ENCODE peak calls at places on chromosomes 5 and 9, in four cellular contexts. Y is K562, U is GM12878, X is HepG2. H is an unnamed sample.

GRCh38 chr9:120929392-120929791 is 2.8 kb upstream of the TRAF1 start:
- DNase-seq in Y (no peak), U (no peak), X (no peak), H (no peak)

GRCh38 chr9:34171753-34172535 is 6.9 kb upstream of the UBAP1 start:
- DNase-seq in Y (no peak), U (no peak), X (no peak), H (peak; percentile 43)

GRCh38 chr9:21174671-21175070 is 8.2 kb upstream of the IFNA21 start:
- DNase-seq in Y (no peak), U (no peak), X (no peak), H (no peak)

GRCh38 chr5:128201065-128201926 is 117.7 kb downstream of the SLC12A2 start:
- DNase-seq in Y (peak; percentile 74), U (no peak), X (peak; percentile 23), H (peak; percentile 91)

GRCh38 chr9:82031538-82032280 is 43.1 kb downstream of the SPATA31D1 start:
- DNase-seq in Y (no peak), U (no peak), X (peak; percentile 2), H (no peak)

GRCh38 chr9:84294551-84294950 is 46.0 kb downstream of the SLC28A3 start:
- DNase-seq in Y (peak; percentile 7), U (no peak), X (no peak), H (peak; percentile 54)

GRCh38 chr9:86413966-86414880 is 60.0 kb upstream of the TUT7 start:
- DNase-seq in Y (peak; percentile 15), U (no peak), X (peak; percentile 25), H (peak; percentile 52)

GRCh38 chr5:619444-619843 is 7.3 kb downstream of the CEP72 start:
- DNase-seq in Y (no peak), U (no peak), X (no peak), H (no peak)

GRCh38 chr5:132204736-132205135 is 22.9 kb downstream of the P4HA2 start:
- DNase-seq in Y (no peak), U (no peak), X (no peak), H (no peak)

GRCh38 chr5:53302524-53302923 is 177.9 kb upstream of the FST start:
- DNase-seq in Y (no peak), U (no peak), X (no peak), H (no peak)

GRCh38 chr5:6729400-6730310 is 16.4 kb downstream of the TENT4A start:
- DNase-seq in Y (no peak), U (no peak), X (no peak), H (no peak)

GRCh38 chr5:56496581-56497063 is 263.5 kb upstream of the ANKRD55 start:
- DNase-seq in Y (no peak), U (no peak), X (no peak), H (no peak)

GRCh38 chr9:76591256-76591950 is 132.4 kb downstream of the GCNT1 start:
- DNase-seq in Y (no peak), U (no peak), X (no peak), H (no peak)

GRCh38 chr9:68751556-68751955 is 46.5 kb downstream of the PIP5K1B start:
- DNase-seq in Y (no peak), U (no peak), X (no peak), H (no peak)

GRCh38 chr9:137191245-137191644 is 2.8 kb downstream of the SSNA1 start:
- DNase-seq in Y (no peak), U (no peak), X (no peak), H (no peak)

GRCh38 chr9:76077537-76077936 is 187.1 kb downstream of the PCSK5 start:
- DNase-seq in Y (no peak), U (no peak), X (no peak), H (no peak)

GRCh38 chr9:130128782-130129424 is 43.3 kb upstream of the NCS1 start:
- DNase-seq in Y (no peak), U (peak; percentile 79), X (no peak), H (no peak)

GRCh38 chr9:93962041-93962440 is 6.9 kb upstream of the BARX1 start:
- DNase-seq in Y (no peak), U (no peak), X (no peak), H (no peak)

GRCh38 chr9:23587433-23587832 is 238.6 kb downstream of the ELAVL2 start:
- DNase-seq in Y (no peak), U (no peak), X (no peak), H (no peak)

GRCh38 chr9:130946778-130947617 is 8.0 kb upstream of the FIBCD1 start:
- DNase-seq in Y (peak; percentile 61), U (no peak), X (no peak), H (no peak)

GRCh38 chr5:50947892-50948683 is 281.7 kb downstream of the PARP8 start:
- DNase-seq in Y (no peak), U (no peak), X (no peak), H (no peak)

GRCh38 chr5:55988979-55989612 is 5.7 kb downstream of the IL6ST start:
- DNase-seq in Y (no peak), U (no peak), X (peak; percentile 42), H (no peak)

GRCh38 chr5:39780341-39780740 is 355.6 kb upstream of the DAB2 start:
- DNase-seq in Y (no peak), U (no peak), X (no peak), H (peak; percentile 49)

GRCh38 chr9:127455299-127455992 is 4.1 kb downstream of the LRSAM1 start:
- DNase-seq in Y (peak; percentile 43), U (no peak), X (no peak), H (no peak)

GRCh38 chr9:114271556-114272510 is 51.1 kb upstream of the ORM1 start:
- DNase-seq in Y (no peak), U (no peak), X (peak; percentile 28), H (peak; percentile 83)

GRCh38 chr5:65535529-65535987 is 27.4 kb downstream of the CENPK start:
- DNase-seq in Y (no peak), U (no peak), X (no peak), H (no peak)

GRCh38 chr5:11873587-11873986 is 30.7 kb downstream of the CTNND2 start:
- DNase-seq in Y (no peak), U (no peak), X (no peak), H (no peak)

GRCh38 chr9:31824860-31825259 is 559.6 kb upstream of the ACO1 start:
- DNase-seq in Y (no peak), U (no peak), X (peak; percentile 82), H (no peak)

GRCh38 chr5:119435436-119436132 is 16.7 kb upstream of the HSD17B4 start:
- DNase-seq in Y (peak; percentile 36), U (peak; percentile 44), X (peak; percentile 55), H (peak; percentile 86)

GRCh38 chr5:33601881-33602280 is 161.1 kb downstream of the TARS1 start:
- DNase-seq in Y (no peak), U (no peak), X (no peak), H (peak; percentile 49)

GRCh38 chr9:15541862-15542261 is 11.0 kb upstream of the CCDC171 start:
- DNase-seq in Y (no peak), U (no peak), X (no peak), H (no peak)

GRCh38 chr9:134935056-134936020 is 17.6 kb upstream of the FCN1 start:
- DNase-seq in Y (no peak), U (no peak), X (no peak), H (no peak)

GRCh38 chr5:31819926-31820516 is 181.1 kb downstream of the PDZD2 start:
- DNase-seq in Y (no peak), U (no peak), X (no peak), H (peak; percentile 47)

GRCh38 chr5:38827525-38827924 is 18.3 kb upstream of the OSMR start:
- DNase-seq in Y (no peak), U (no peak), X (no peak), H (no peak)

GRCh38 chr9:131464354-131465000 is 38.2 kb upstream of the POMT1 start:
- DNase-seq in Y (no peak), U (no peak), X (no peak), H (no peak)

GRCh38 chr9:93143830-93144530 is 9.9 kb upstream of the NINJ1 start:
- DNase-seq in Y (no peak), U (no peak), X (no peak), H (no peak)

DNA sequence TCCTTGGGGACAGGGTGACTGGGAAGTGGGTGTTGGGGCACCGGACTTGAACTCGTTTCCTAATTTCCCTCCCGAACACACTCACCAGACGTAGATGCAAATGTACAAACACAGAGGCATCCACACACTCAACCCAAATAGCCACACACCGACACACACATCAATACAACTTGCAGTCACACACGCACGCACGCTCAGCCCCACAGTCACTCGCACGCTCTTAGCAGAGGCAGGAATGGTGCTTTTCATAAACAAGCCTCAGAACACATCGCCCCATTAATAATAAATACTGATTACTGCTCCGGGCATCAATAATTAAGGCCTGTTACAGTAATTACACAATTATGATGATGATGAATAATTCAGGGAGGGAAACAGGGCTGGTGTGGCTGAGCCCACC is 5.7 kb downstream of the BARHL1 start:
- DNase-seq in Y (no peak), U (no peak), X (no peak), H (no peak)
- TF ChIP-seq EZH2 in Y (no peak), U (no peak), X (no peak), H (peak; percentile 87)

GRCh38 chr9:105243015-105243686 is 1.3 kb upstream of the SLC44A1 start:
- DNase-seq in Y (no peak), U (no peak), X (no peak), H (peak; percentile 48)

GRCh38 chr9:105242062-105242461 is 2.4 kb upstream of the SLC44A1 start:
- DNase-seq in Y (no peak), U (no peak), X (no peak), H (no peak)

GRCh38 chr9:105243935-105244273 is 547 bp upstream of the SLC44A1 start:
- DNase-seq in Y (no peak), U (no peak), X (no peak), H (no peak)

GRCh38 chr9:105241356-105242043 is 3.0 kb upstream of the SLC44A1 start:
- DNase-seq in Y (no peak), U (no peak), X (no peak), H (peak; percentile 37)

GRCh38 chr9:105242557-105242956 is 1.9 kb upstream of the SLC44A1 start:
- DNase-seq in Y (no peak), U (no peak), X (no peak), H (no peak)
- TF ChIP-seq JUNB in Y (no peak), U (no peak), X (no peak), H (no peak)

GRCh38 chr5:173243808-173244305 is 8.9 kb upstream of the NKX2-5 start:
- DNase-seq in Y (no peak), U (no peak), X (no peak), H (peak; percentile 58)
- TF ChIP-seq EZH2 in Y (peak; percentile 93), U (no peak), X (no peak), H (peak; percentile 99)

DNA sequence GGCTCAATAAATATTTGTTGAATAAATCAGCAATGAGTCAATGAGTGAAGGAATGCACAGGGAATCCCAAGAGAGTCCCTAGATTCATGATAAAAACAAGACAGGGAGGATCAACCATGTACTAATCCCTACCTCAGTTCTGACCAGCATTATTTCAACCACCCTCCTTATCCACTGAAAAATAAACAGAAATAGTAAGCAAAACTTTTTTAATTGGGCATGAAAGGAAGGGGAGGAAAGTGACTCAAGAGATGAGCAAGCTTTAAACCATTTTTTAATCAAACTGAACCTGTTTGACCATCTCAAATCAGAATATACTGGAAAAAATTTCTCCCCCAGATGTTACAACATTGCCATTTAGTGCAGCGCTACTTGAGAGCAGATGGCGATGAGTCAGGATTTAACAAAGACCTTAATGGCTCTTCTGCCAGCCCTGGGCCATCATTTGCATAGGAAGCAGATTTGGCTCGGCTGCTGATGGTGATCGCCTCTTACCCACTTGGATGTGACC is 194.8 kb upstream of the SLC30A5 start:
- DNase-seq in Y (no peak), U (no peak), X (no peak), H (peak; percentile 51)
- TF ChIP-seq JUNB in Y (no peak), U (no peak), X (no peak), H (no peak)

H was measured in GM23338.